ENCODE peak calls at places on chromosome 20, in four cellular contexts. K is K562, F is HepG2, V is GM12878. D is an unnamed sample.

GRCh38 chr20:539848-540247 is 3.7 kb downstream of the CSNK2A1 start:
- DNase-seq in K (peak; percentile 18), V (no peak), F (peak; percentile 51), D (no peak)

GRCh38 chr20:46959821-46960220 is 65.2 kb downstream of the EYA2 start:
- DNase-seq in F (no peak), K (no peak), V (no peak), D (no peak)

GRCh38 chr20:63432577-63433061 is 39.8 kb downstream of the KCNQ2 start:
- DNase-seq in V (no peak), K (peak; percentile 41), F (no peak), D (peak; percentile 34)

GRCh38 chr20:58921564-58921963 is 59.5 kb upstream of the NELFCD start:
- DNase-seq in V (no peak), F (no peak), K (no peak), D (no peak)

GRCh38 chr20:62795023-62795761 is 1.1 kb upstream of the MRGBP start:
- DNase-seq in K (peak; percentile 65), V (no peak), F (peak; percentile 77), D (peak; percentile 48)

GRCh38 chr20:41232971-41233926 is 84.3 kb downstream of the ZHX3 start:
- DNase-seq in V (no peak), F (no peak), K (no peak), D (no peak)

GRCh38 chr20:20594171-20594530 is 118.3 kb downstream of the RALGAPA2 start:
- DNase-seq in V (no peak), F (peak; percentile 39), K (no peak), D (no peak)

GRCh38 chr20:58228484-58229197 is at the start of gene ANKRD60:
- DNase-seq in V (no peak), K (peak; percentile 77), F (no peak), D (no peak)

GRCh38 chr20:327041-327945 is 1.9 kb downstream of the SOX12 start:
- DNase-seq in K (peak; percentile 88), V (peak; percentile 68), F (peak; percentile 95), D (peak; percentile 83)

GRCh38 chr20:34864216-34864615 is 8.4 kb downstream of the GGT7 start:
- DNase-seq in K (no peak), V (no peak), F (no peak), D (no peak)

GRCh38 chr20:44622501-44623270 is 28.8 kb downstream of the ADA start:
- DNase-seq in V (no peak), F (no peak), K (no peak), D (no peak)

GRCh38 chr20:33893314-33893713 is 82.2 kb downstream of the CHMP4B start:
- DNase-seq in F (no peak), V (no peak), K (no peak), D (no peak)

GRCh38 chr20:54382419-54382818 is 93.0 kb upstream of the DOK5 start:
- DNase-seq in K (no peak), F (no peak), V (no peak), D (no peak)

GRCh38 chr20:34240121-34240520 is 1.1 kb upstream of the ASIP start:
- DNase-seq in F (no peak), V (no peak), K (no peak), D (no peak)

GRCh38 chr20:35302421-35303335 is 10.5 kb upstream of the FAM83C start:
- DNase-seq in V (no peak), F (no peak), K (no peak), D (no peak)

GRCh38 chr20:53884859-53885654 is 185.3 kb downstream of the BCAS1 start:
- DNase-seq in F (no peak), K (no peak), V (no peak), D (no peak)

DNA sequence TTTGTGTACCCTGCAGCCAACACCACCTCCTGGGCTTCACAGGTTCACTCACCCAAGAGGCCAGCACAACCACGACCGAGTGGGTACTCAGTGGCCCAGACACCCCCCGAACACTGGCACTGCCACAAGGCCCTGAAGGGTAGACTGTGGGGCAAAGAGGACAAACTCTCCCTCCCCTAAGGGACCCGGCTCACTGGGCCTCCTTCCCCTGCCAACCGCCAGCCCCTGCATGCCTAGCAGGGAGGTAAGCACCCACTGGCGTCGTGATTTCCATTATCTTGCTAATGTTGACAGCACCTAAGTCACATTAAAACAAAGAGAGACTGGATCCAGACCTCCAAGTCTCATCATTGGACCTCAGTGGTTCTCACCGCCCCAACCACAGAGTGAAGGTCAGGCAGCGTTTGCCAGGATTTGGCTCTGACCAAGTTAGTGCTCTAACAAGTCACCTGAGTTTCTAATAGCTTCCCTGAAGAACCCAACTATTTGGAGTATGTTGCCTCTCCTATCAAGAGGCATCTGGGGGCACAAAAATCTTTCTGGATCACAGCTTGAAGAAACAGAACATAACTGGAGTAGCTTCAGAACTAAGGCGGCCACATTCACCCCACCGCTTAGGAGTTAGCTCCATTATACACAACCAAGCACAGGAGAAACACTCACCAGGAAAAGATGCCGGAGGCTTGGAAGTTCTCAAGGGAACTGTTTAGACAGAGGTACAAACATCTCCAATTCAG is 14.0 kb upstream of the APMAP start:
- DNase-seq in V (no peak), F (no peak), K (no peak), D (no peak)
- TF ChIP-seq FOXM1 in V (no peak), F (no peak), K (no peak), D (no peak)

DNA sequence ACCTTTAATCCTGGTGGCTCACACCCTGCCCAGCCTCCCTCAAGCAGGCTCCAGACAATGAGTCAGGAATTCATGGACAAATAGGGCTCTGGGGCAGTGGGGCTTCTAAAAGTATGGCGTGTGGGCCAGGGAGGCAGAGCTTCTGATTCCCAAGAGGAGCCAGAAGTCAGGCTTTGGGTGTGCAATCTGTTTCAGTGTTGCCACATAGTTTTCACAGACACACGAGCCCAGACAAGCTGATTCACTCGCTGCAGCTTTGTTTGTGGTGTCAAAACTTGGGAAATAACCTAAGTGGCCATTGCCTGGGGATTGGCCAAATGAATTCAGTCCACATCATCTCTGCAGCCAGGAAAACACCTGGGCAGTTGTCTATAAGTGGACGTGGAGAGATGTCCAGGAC is 9.2 kb downstream of the PEDS1 start:
- DNase-seq in V (no peak), F (peak; percentile 81), K (no peak), D (no peak)
- TF ChIP-seq FOXK2 in V (no peak), F (no peak), K (no peak), D (no peak)

DNA sequence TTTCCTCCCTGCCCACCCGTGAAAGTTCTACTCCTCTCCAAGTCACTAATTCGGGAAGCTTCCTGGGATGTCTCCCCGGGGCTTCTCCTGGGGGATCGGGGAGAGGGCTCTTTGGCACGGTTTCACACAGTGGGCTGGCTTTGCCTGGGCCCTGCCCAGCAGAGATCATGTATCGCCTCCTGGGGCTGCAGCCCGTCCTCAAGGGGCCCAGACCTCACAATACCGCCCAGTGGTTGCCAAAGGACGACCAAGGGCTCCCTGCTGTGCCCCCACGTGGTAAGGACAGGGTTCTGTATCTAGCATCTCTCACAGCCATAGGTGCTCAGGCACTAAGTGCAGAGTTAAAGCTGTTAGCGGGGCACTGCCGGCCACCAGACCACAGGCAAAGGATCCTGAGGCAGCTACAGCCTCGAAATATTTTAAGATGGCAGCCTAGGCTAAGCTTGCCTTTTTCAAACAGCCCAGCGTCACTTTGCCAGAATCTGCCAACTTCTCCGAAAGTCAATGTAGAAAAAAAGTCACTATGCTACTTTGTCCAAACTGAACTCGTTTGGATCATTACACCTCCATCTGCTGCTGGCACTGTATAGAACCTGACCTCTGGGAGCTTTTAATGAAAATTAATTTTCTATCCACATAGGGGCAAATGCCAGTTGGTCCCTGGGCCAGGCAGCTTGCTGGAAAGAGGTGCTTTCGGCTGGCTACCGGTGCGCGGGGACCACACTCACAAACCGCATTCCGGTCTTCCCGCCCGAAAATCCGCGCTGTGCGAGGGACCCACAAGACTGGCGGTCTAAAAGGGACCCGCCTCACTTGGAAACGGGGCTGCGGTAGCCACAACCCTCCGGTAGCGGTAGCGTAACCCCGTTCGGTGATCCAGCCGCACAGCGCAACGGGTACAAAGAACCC is 1.3 kb upstream of the NNAT start:
- DNase-seq in K (peak; percentile 46), F (peak; percentile 70), V (no peak), D (peak; percentile 39)
- TF ChIP-seq TARDBP in K (no peak), F (no peak), V (no peak), D (no peak)

GRCh38 chr20:38825571-38825900 is 20.0 kb downstream of the PPP1R16B start:
- DNase-seq in V (no peak), K (no peak), F (no peak), D (no peak)

GRCh38 chr20:38829296-38829875 is 23.9 kb downstream of the PPP1R16B start:
- DNase-seq in V (no peak), K (no peak), F (no peak), D (no peak)

GRCh38 chr20:38825901-38826625 is 20.6 kb downstream of the PPP1R16B start:
- DNase-seq in F (peak; percentile 85), K (no peak), V (no peak), D (peak; percentile 64)

GRCh38 chr20:38828514-38829295 is 23.2 kb downstream of the PPP1R16B start:
- DNase-seq in F (no peak), K (no peak), V (no peak), D (no peak)

GRCh38 chr20:38827770-38828281 is 22.3 kb downstream of the PPP1R16B start:
- DNase-seq in F (no peak), V (no peak), K (no peak), D (no peak)
- TF ChIP-seq FOXM1 in F (no peak), V (no peak), K (no peak), D (no peak)

GRCh38 chr20:56625837-56626236 is 3.3 kb upstream of the TFAP2C start:
- DNase-seq in F (no peak), K (no peak), V (no peak), D (no peak)

GRCh38 chr20:56624786-56625681 is 4.1 kb upstream of the TFAP2C start:
- DNase-seq in V (no peak), F (no peak), K (no peak), D (no peak)

GRCh38 chr20:56628015-56628872 is 862 bp upstream of the TFAP2C start:
- DNase-seq in F (no peak), K (no peak), V (no peak), D (no peak)

GRCh38 chr20:56627122-56628014 is 1.7 kb upstream of the TFAP2C start:
- DNase-seq in F (no peak), V (no peak), K (no peak), D (no peak)

DNA sequence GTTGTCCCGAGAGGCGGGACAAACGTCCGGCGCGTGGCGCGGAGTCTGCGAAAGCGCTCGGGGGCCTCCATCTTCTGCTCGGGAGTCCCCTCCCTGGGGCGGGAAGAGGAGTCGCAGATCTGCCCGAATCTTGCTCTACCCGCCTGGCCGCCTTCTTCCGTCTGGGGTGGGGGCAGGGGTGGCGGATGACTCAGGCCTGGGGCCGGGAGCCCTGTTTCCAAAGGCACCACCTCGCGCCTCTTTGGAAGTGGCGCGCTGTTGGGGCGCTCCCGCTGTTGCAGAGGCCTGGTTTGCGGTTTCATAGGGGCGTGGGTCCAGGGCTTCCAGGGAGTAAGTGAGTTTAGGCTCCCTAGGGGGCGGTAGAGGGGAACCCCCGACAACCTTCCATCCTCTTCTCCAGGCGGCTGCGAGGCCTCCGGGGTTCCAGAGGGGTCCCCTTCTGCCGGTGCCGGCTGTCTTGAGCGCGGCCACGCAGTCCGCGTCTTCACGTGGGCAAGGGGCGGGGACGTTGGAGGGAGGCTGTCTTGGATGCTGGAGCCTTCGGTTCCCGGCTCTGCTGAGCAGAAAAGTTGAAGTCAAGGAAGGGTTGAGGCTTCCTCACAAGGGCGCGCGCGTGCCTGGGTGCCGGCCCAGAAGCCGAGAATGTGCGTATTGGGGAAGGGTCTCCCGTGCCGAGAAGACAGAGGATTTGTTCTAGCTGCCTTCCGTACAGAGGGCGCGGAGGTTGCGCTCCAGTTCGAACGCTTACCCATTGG is 2.6 kb upstream of the TFAP2C start:
- DNase-seq in K (peak; percentile 60), V (no peak), F (no peak), D (no peak)
- TF ChIP-seq FOXK2 in K (no peak), V (no peak), F (no peak), D (no peak)